ENCODE peak calls at places on chromosomes 11 and 22, in eight cellular contexts. M is H9, O is GM23338, K is colonic mucosa, E is mammary epithelial cell, G is left ventricle myocardium inferior, S is fibroblast of mammary gland, H is GM06990. D is an unnamed sample.

GRCh38 chr11:128843198-128843766 is 23.8 kb downstream of the KCNJ1 start:
- DNase-seq in S (no peak), H (no peak), E (no peak), G (no peak), O (no peak), K (no peak), M (no peak), D (no peak)

GRCh38 chr11:77142091-77142975 is 14.3 kb downstream of the MYO7A start:
- DNase-seq in S (no peak), M (no peak), K (no peak), H (no peak), O (no peak), E (no peak), G (no peak), D (no peak)

GRCh38 chr22:28978158-28978557 is 83.5 kb downstream of the C22orf31 start:
- DNase-seq in M (no peak), E (peak), K (no peak), H (no peak), G (peak), O (no peak), S (peak), D (no peak)

GRCh38 chr11:69664901-69665300 is 10.3 kb downstream of the LTO1 start:
- DNase-seq in E (no peak), O (no peak), M (no peak), G (no peak), S (no peak), K (no peak), H (no peak), D (no peak)

GRCh38 chr11:129705341-129705740 is 110.3 kb upstream of the TMEM45B start:
- DNase-seq in O (no peak), G (no peak), E (peak), S (no peak), H (no peak), M (no peak), K (no peak), D (no peak)

GRCh38 chr11:55942785-55943392 is 6.7 kb upstream of the OR5I1 start:
- DNase-seq in S (peak), E (peak), M (no peak), O (peak), H (no peak), K (no peak), G (no peak), D (no peak)

GRCh38 chr22:25482868-25483639 is 81.4 kb upstream of the GRK3 start:
- DNase-seq in M (no peak), G (no peak), O (no peak), K (no peak), S (no peak), H (no peak), E (peak), D (no peak)

GRCh38 chr11:116567721-116568242 is 205.0 kb downstream of the BUD13 start:
- DNase-seq in S (no peak), G (no peak), M (no peak), K (no peak), H (no peak), O (no peak), E (no peak), D (no peak)

GRCh38 chr11:62984451-62984991 is at the start of gene SLC22A6:
- DNase-seq in K (no peak), S (no peak), E (no peak), H (no peak), M (no peak), O (no peak), G (no peak), D (no peak)

GRCh38 chr22:50313600-50313999 is 6.2 kb upstream of the PLXNB2 start:
- DNase-seq in M (no peak), O (no peak), H (no peak), E (no peak), K (no peak), S (no peak), G (no peak), D (no peak)

GRCh38 chr11:63212742-63213141 is 30.7 kb downstream of the SLC22A25 start:
- DNase-seq in G (no peak), S (peak), M (no peak), E (peak), H (no peak), K (no peak), O (peak), D (peak)

GRCh38 chr11:18312663-18313420 is 9.1 kb downstream of the HPS5 start:
- DNase-seq in G (no peak), H (no peak), K (no peak), M (no peak), E (peak), O (no peak), S (peak), D (no peak)

GRCh38 chr22:46726066-46726985 is 11.7 kb downstream of the CERK start:
- DNase-seq in H (no peak), O (no peak), K (no peak), E (no peak), G (peak), S (peak), M (no peak), D (no peak)

GRCh38 chr22:49724030-49724892 is 103.4 kb downstream of the BRD1 start:
- DNase-seq in E (no peak), H (no peak), S (no peak), G (no peak), K (no peak), O (no peak), M (no peak), D (no peak)

GRCh38 chr11:90243534-90243933 is 20.7 kb upstream of the CHORDC1 start:
- DNase-seq in H (no peak), O (peak), S (no peak), E (no peak), M (no peak), G (no peak), K (no peak), D (no peak)

GRCh38 chr11:101718406-101718805 is 134.6 kb upstream of the TRPC6 start:
- DNase-seq in H (no peak), O (no peak), M (no peak), G (no peak), K (no peak), E (peak), S (peak), D (no peak)

GRCh38 chr11:76288166-76288978 is 82.1 kb upstream of the WNT11 start:
- DNase-seq in G (no peak), S (no peak), E (no peak), O (no peak), H (peak), M (no peak), K (no peak), D (no peak)

GRCh38 chr11:128503231-128503991 is 83.9 kb downstream of the ETS1 start:
- DNase-seq in G (no peak), E (peak), H (no peak), O (no peak), S (peak), M (no peak), K (no peak), D (no peak)

GRCh38 chr22:35463231-35463933 is 63.4 kb downstream of the MCM5 start:
- DNase-seq in G (no peak), E (no peak), H (no peak), M (no peak), S (no peak), K (no peak), O (no peak), D (no peak)

GRCh38 chr22:49202226-49202625 is 625.4 kb downstream of the BRD1 start:
- DNase-seq in O (no peak), H (no peak), E (no peak), S (no peak), G (no peak), M (peak), K (no peak), D (no peak)

GRCh38 chr11:38530226-38530625 is 1932.2 kb upstream of the RAG2 start:
- DNase-seq in H (no peak), O (no peak), E (peak), S (no peak), K (no peak), M (no peak), G (no peak), D (no peak)

GRCh38 chr11:33869511-33870422 is 22.1 kb downstream of the LMO2 start:
- DNase-seq in H (peak), M (peak), S (peak), E (peak), K (peak), G (peak), O (peak), D (peak)

GRCh38 chr11:61347916-61348461 is 13.7 kb downstream of the CYB561A3 start:
- DNase-seq in M (no peak), H (no peak), K (no peak), G (no peak), O (peak), S (peak), E (no peak), D (no peak)

GRCh38 chr11:58924230-58924629 is 15.1 kb upstream of the GLYATL1 start:
- DNase-seq in H (no peak), M (no peak), K (no peak), G (no peak), O (no peak), E (no peak), S (no peak), D (no peak)

GRCh38 chr11:58926251-58926650 is 13.0 kb upstream of the GLYATL1 start:
- DNase-seq in S (peak), O (no peak), G (no peak), E (no peak), K (no peak), H (no peak), M (no peak), D (no peak)

GRCh38 chr11:58922475-58922874 is 16.8 kb upstream of the GLYATL1 start:
- DNase-seq in E (no peak), M (no peak), O (no peak), S (no peak), G (no peak), K (no peak), H (no peak), D (no peak)

GRCh38 chr11:58921778-58922390 is 17.4 kb upstream of the GLYATL1 start:
- DNase-seq in M (no peak), S (no peak), O (no peak), E (no peak), H (no peak), K (no peak), G (no peak), D (no peak)

GRCh38 chr11:58923300-58923788 is 15.9 kb upstream of the GLYATL1 start:
- DNase-seq in G (no peak), H (no peak), S (peak), K (peak), E (peak), M (peak), O (peak), D (peak)
- TF ChIP-seq CTCF in G (peak), H (peak), S (peak), K (peak), E (peak), M (peak), O (peak), D (peak)

GRCh38 chr11:6900327-6900999 is 8.2 kb upstream of the OR2D2 start:
- DNase-seq in S (peak), M (no peak), E (no peak), H (no peak), G (no peak), O (peak), K (no peak), D (no peak)
- TF ChIP-seq CTCF in S (peak), M (peak), E (peak), H (peak), G (no peak), O (no peak), K (no peak), D (no peak)

GRCh38 chr11:6539748-6540268 is 42.7 kb downstream of the DNHD1 start:
- DNase-seq in S (no peak), O (no peak), M (no peak), G (no peak), E (no peak), H (no peak), K (no peak), D (no peak)

GRCh38 chr11:6538456-6538855 is 41.4 kb downstream of the DNHD1 start:
- DNase-seq in M (no peak), K (no peak), O (peak), S (no peak), G (no peak), E (no peak), H (no peak), D (no peak)

GRCh38 chr11:6538892-6539291 is 41.8 kb downstream of the DNHD1 start:
- DNase-seq in O (no peak), M (no peak), S (no peak), G (no peak), E (no peak), K (no peak), H (no peak), D (no peak)

GRCh38 chr11:6542727-6543126 is 45.6 kb downstream of the DNHD1 start:
- DNase-seq in M (no peak), K (no peak), G (no peak), E (no peak), O (no peak), S (no peak), H (no peak), D (no peak)

DNA sequence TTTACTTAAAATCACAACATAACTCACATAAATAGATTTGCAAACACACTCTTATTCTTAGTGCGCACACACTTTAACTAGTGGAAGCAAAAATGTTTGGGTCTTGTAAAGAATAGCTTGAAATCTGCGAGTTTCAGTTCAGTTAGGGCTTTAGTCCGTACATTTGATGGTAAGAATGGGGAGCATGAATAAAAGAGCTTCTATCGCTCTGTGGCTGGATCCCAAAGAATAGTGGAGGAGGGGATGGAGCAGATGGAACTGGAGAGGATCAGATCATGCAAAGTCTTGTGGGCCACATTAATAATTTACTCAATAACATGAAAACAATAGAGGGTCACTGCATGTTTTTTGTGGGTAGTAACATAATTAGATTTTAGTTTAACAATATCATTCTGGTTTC is 44.3 kb downstream of the DNHD1 start:
- DNase-seq in K (no peak), M (no peak), H (no peak), S (no peak), G (no peak), E (no peak), O (no peak), D (no peak)
- TF ChIP-seq CTCF in K (no peak), M (no peak), H (no peak), S (no peak), G (no peak), E (no peak), O (no peak), D (no peak)

GRCh38 chr11:93359396-93359795 is 28.9 kb downstream of the DEUP1 start:
- DNase-seq in E (no peak), G (no peak), S (no peak), O (no peak), K (no peak), M (no peak), H (no peak), D (no peak)

GRCh38 chr11:93361435-93361834 is 30.9 kb downstream of the DEUP1 start:
- DNase-seq in K (no peak), M (no peak), S (no peak), O (no peak), G (no peak), E (no peak), H (no peak), D (no peak)
- TF ChIP-seq CTCF in K (no peak), M (peak), S (no peak), O (no peak), G (no peak), E (no peak), H (no peak), D (no peak)

GRCh38 chr22:39654527-39654926 is 84.0 kb downstream of the CACNA1I start:
- DNase-seq in E (no peak), G (no peak), H (no peak), M (no peak), O (no peak), S (no peak), K (no peak), D (no peak)

GRCh38 chr22:39655736-39656285 is 85.3 kb downstream of the CACNA1I start:
- DNase-seq in K (no peak), S (no peak), H (no peak), E (no peak), G (no peak), O (no peak), M (no peak), D (no peak)

GRCh38 chr22:39656495-39657490 is 86.2 kb downstream of the CACNA1I start:
- DNase-seq in H (no peak), M (no peak), S (peak), O (no peak), E (no peak), G (no peak), K (no peak), D (no peak)

GRCh38 chr22:39653787-39654077 is 83.2 kb downstream of the CACNA1I start:
- DNase-seq in E (no peak), G (no peak), H (no peak), S (no peak), M (no peak), K (no peak), O (no peak), D (no peak)

GRCh38 chr22:39654959-39655579 is 84.5 kb downstream of the CACNA1I start:
- DNase-seq in H (no peak), M (peak), E (no peak), S (no peak), G (no peak), O (peak), K (no peak), D (no peak)
- TF ChIP-seq CTCF in H (peak), M (peak), E (no peak), S (peak), G (no peak), O (peak), K (no peak), D (no peak)

GRCh38 chr11:102783720-102784119 is 3.3 kb upstream of the MMP10 start:
- DNase-seq in M (no peak), E (peak), O (no peak), H (no peak), S (no peak), K (no peak), G (no peak), D (no peak)

GRCh38 chr11:102783016-102783415 is 2.6 kb upstream of the MMP10 start:
- DNase-seq in S (no peak), O (no peak), H (no peak), M (no peak), K (no peak), G (no peak), E (peak), D (no peak)

GRCh38 chr11:102776454-102776853 is 4.0 kb downstream of the MMP10 start:
- DNase-seq in E (peak), K (no peak), H (no peak), O (no peak), S (no peak), M (no peak), G (no peak), D (no peak)

GRCh38 chr11:102784380-102784779 is 4.0 kb upstream of the MMP10 start:
- DNase-seq in H (no peak), G (no peak), M (no peak), O (no peak), S (no peak), E (no peak), K (no peak), D (no peak)

GRCh38 chr11:102780491-102780918 is at the start of gene MMP10:
- DNase-seq in M (peak), O (peak), K (no peak), G (no peak), S (peak), E (peak), H (no peak), D (no peak)
- TF ChIP-seq CTCF in M (peak), O (peak), K (peak), G (peak), S (peak), E (peak), H (peak), D (peak)

DNA sequence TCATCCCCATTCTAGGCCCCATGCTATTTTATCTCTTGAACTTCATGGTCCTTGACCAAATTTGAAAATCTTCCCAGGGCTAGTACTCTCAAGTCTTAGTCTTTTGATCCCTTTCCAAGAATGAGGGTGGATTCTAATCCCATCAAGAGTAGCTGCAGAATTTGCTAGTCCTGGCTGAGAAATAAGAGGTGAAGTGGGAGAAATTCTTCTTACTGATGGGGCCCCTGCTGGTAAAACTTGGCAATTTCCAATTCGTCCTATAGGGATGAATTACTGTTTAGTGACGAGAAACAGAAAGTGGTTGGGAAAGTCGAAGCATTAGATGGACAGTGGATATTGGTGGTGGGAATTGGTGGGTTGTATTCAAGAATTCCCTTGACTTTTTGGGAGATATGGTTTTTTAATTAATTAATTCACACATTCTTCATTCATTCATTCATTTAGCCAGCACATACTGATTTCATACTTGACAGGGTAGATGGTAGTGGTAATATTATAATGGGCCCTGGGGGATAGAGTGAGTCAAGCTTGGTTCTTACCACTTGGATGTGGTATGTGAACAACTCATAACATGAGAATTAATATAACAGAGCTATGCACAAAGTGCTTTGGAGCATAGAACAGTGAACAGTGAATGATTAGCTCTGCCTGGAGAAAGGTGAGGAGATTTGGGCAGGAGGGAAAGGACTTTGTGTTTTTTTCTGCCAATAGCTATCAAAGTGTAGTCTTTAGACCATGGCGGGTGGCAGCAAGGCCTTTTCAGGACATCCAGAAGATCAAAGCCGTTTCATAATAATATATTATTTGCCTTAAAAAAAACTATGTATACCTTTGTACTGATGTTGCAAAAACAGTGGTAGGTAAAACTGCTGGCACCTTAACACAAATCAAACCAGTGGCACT is 103.8 kb downstream of the STIM1 start:
- DNase-seq in O (peak), M (no peak), E (peak), K (no peak), S (peak), G (no peak), H (no peak), D (no peak)
- TF ChIP-seq CTCF in O (peak), M (peak), E (peak), K (no peak), S (peak), G (peak), H (no peak), D (no peak)

D was measured in GM10248.